ENCODE peak calls at places on chromosome 19, in four cellular contexts. One of them, this sample, is unnamed.

GRCh38 chr19:15331419-15332310 is 674 bp downstream of the BRD4 start:
- DNase-seq in GM12878: no peak
- DNase-seq in K562: peak; percentile 85
- DNase-seq in HepG2: no peak
- DNase-seq in this sample: peak; percentile 48

GRCh38 chr19:23070353-23070781 is 46.5 kb upstream of the ZNF730 start:
- DNase-seq in GM12878: no peak
- DNase-seq in K562: peak; percentile 27
- DNase-seq in HepG2: no peak
- DNase-seq in this sample: peak; percentile 61

GRCh38 chr19:21109116-21109515 is 27.1 kb downstream of the ZNF714 start:
- DNase-seq in GM12878: no peak
- DNase-seq in K562: no peak
- DNase-seq in HepG2: no peak
- DNase-seq in this sample: no peak

GRCh38 chr19:5973376-5973775 is 4.6 kb downstream of the RANBP3 start:
- DNase-seq in GM12878: no peak
- DNase-seq in K562: no peak
- DNase-seq in HepG2: no peak
- DNase-seq in this sample: no peak

GRCh38 chr19:47723573-47723923 is 10.3 kb downstream of the EHD2 start:
- DNase-seq in GM12878: no peak
- DNase-seq in K562: no peak
- DNase-seq in HepG2: peak; percentile 63
- DNase-seq in this sample: no peak

GRCh38 chr19:42403586-42403985 is 13.5 kb upstream of the CNFN start:
- DNase-seq in GM12878: no peak
- DNase-seq in K562: no peak
- DNase-seq in HepG2: no peak
- DNase-seq in this sample: no peak

GRCh38 chr19:37007587-37008220 is 70.5 kb upstream of the ZNF420 start:
- DNase-seq in GM12878: no peak
- DNase-seq in K562: peak; percentile 53
- DNase-seq in HepG2: no peak
- DNase-seq in this sample: no peak

GRCh38 chr19:8333771-8334457 is 9.1 kb downstream of the KANK3 start:
- DNase-seq in GM12878: no peak
- DNase-seq in K562: peak; percentile 4
- DNase-seq in HepG2: no peak
- DNase-seq in this sample: peak; percentile 57

GRCh38 chr19:56105090-56105701 is 15.9 kb downstream of the ZNF787 start:
- DNase-seq in GM12878: no peak
- DNase-seq in K562: no peak
- DNase-seq in HepG2: peak; percentile 78
- DNase-seq in this sample: peak; percentile 87

GRCh38 chr19:52336976-52337375 is 933 bp downstream of the ZNF610 start:
- DNase-seq in GM12878: no peak
- DNase-seq in K562: no peak
- DNase-seq in HepG2: no peak
- DNase-seq in this sample: no peak

GRCh38 chr19:1590641-1591397 is 1.8 kb downstream of the MBD3 start:
- DNase-seq in GM12878: no peak
- DNase-seq in K562: no peak
- DNase-seq in HepG2: peak; percentile 49
- DNase-seq in this sample: peak; percentile 43

GRCh38 chr19:48363500-48363809 is 285 bp downstream of the TMEM143 start:
- DNase-seq in GM12878: no peak
- DNase-seq in K562: no peak
- DNase-seq in HepG2: no peak
- DNase-seq in this sample: no peak

GRCh38 chr19:41323430-41324125 is 13.6 kb downstream of the CCDC97 start:
- DNase-seq in GM12878: no peak
- DNase-seq in K562: peak; percentile 84
- DNase-seq in HepG2: peak; percentile 87
- DNase-seq in this sample: no peak

GRCh38 chr19:16417660-16418596 is 53.8 kb downstream of the EPS15L1 start:
- DNase-seq in GM12878: no peak
- DNase-seq in K562: peak; percentile 87
- DNase-seq in HepG2: peak; percentile 30
- DNase-seq in this sample: peak; percentile 85

GRCh38 chr19:52637718-52638585 is at the start of gene ZNF83:
- DNase-seq in GM12878: peak; percentile 65
- DNase-seq in K562: peak; percentile 98
- DNase-seq in HepG2: peak; percentile 76
- DNase-seq in this sample: peak; percentile 100

GRCh38 chr19:29323046-29323971 is 110.4 kb upstream of the UQCRFS1 start:
- DNase-seq in GM12878: no peak
- DNase-seq in K562: no peak
- DNase-seq in HepG2: no peak
- DNase-seq in this sample: no peak

GRCh38 chr19:23774156-23774971 is 15.7 kb upstream of the ZNF681 start:
- DNase-seq in GM12878: no peak
- DNase-seq in K562: no peak
- DNase-seq in HepG2: no peak
- DNase-seq in this sample: no peak

GRCh38 chr19:16168465-16169081 is 4.8 kb downstream of the CIB3 start:
- DNase-seq in GM12878: no peak
- DNase-seq in K562: peak; percentile 51
- DNase-seq in HepG2: no peak
- DNase-seq in this sample: no peak

GRCh38 chr19:4867534-4868285 is at the start of gene PLIN3:
- DNase-seq in GM12878: peak; percentile 65
- DNase-seq in K562: peak; percentile 100
- DNase-seq in HepG2: peak; percentile 89
- DNase-seq in this sample: peak; percentile 96
- TF ChIP-seq CTCF in GM12878: no peak
- TF ChIP-seq CTCF in K562: no peak
- TF ChIP-seq CTCF in HepG2: no peak
- TF ChIP-seq CTCF in this sample: no peak

GRCh38 chr19:18112989-18113478 is 15.5 kb downstream of the MAST3 start:
- DNase-seq in GM12878: no peak
- DNase-seq in K562: peak; percentile 75
- DNase-seq in HepG2: peak; percentile 71
- DNase-seq in this sample: peak; percentile 95

GRCh38 chr19:18117364-18117691 is 19.8 kb downstream of the MAST3 start:
- DNase-seq in GM12878: no peak
- DNase-seq in K562: no peak
- DNase-seq in HepG2: no peak
- DNase-seq in this sample: no peak

GRCh38 chr19:18117692-18118378 is 20.3 kb downstream of the MAST3 start:
- DNase-seq in GM12878: no peak
- DNase-seq in K562: peak; percentile 98
- DNase-seq in HepG2: peak; percentile 71
- DNase-seq in this sample: peak; percentile 96

GRCh38 chr19:18113827-18114226 is 16.2 kb downstream of the MAST3 start:
- DNase-seq in GM12878: no peak
- DNase-seq in K562: no peak
- DNase-seq in HepG2: no peak
- DNase-seq in this sample: no peak

GRCh38 chr19:18114483-18114882 is 16.9 kb downstream of the MAST3 start:
- DNase-seq in GM12878: no peak
- DNase-seq in K562: no peak
- DNase-seq in HepG2: no peak
- DNase-seq in this sample: no peak
- TF ChIP-seq USF2 in GM12878: no peak
- TF ChIP-seq USF2 in K562: no peak
- TF ChIP-seq USF2 in HepG2: no peak
- TF ChIP-seq USF2 in this sample: no peak

GRCh38 chr19:38263696-38264485 is 482 bp upstream of the SPINT2 start:
- DNase-seq in GM12878: no peak
- DNase-seq in K562: peak; percentile 52
- DNase-seq in HepG2: peak; percentile 35
- DNase-seq in this sample: peak; percentile 97

GRCh38 chr19:38266070-38266469 is 1.7 kb downstream of the SPINT2 start:
- DNase-seq in GM12878: no peak
- DNase-seq in K562: no peak
- DNase-seq in HepG2: no peak
- DNase-seq in this sample: no peak

GRCh38 chr19:38266981-38267597 is 2.7 kb downstream of the SPINT2 start:
- DNase-seq in GM12878: no peak
- DNase-seq in K562: peak; percentile 56
- DNase-seq in HepG2: peak; percentile 39
- DNase-seq in this sample: no peak

GRCh38 chr19:38264486-38265212 is at the start of gene SPINT2:
- DNase-seq in GM12878: no peak
- DNase-seq in K562: no peak
- DNase-seq in HepG2: no peak
- DNase-seq in this sample: peak; percentile 93

DNA sequence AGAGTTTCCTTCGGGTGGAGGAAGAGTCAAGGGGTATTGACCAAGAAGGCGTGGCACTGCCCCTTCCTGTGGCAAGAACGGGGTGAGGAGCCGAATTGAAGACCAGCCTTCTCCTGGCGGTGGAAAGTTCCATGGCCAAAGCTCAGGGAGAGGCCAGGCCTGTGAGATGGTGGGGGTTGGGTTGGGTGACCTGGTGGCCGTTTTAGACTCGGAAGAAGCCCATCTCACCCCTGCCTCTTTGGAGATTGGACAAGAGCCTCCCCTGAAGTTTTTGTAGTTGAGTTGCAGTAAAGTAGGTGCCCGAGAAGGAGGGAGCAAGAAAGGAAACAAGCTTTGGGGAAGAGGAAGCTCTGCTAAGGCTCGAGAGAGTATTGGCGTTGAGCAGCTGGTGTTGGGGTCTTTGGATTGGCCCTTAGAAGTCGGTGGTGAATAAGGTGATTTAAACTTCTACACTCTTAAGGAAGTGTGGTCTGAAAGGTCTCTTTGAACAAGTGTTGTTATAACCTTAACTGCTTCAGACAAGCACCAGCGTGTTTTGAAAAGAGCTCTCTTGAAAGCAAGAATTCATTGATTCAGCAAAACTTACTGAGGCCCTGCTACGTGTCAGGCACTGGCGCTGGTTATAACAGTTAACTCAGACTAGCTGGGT is 964 bp downstream of the SPINT2 start:
- DNase-seq in GM12878: no peak
- DNase-seq in K562: no peak
- DNase-seq in HepG2: no peak
- DNase-seq in this sample: no peak
- TF ChIP-seq TCF7 in GM12878: no peak
- TF ChIP-seq TCF7 in K562: no peak
- TF ChIP-seq TCF7 in HepG2: no peak
- TF ChIP-seq TCF7 in this sample: no peak

GRCh38 chr19:45147835-45148676 is 12.7 kb downstream of the NKPD1 start:
- DNase-seq in GM12878: no peak
- DNase-seq in K562: no peak
- DNase-seq in HepG2: no peak
- DNase-seq in this sample: peak; percentile 69
- TF ChIP-seq CTCF in GM12878: no peak
- TF ChIP-seq CTCF in K562: peak; percentile 17
- TF ChIP-seq CTCF in HepG2: peak; percentile 50
- TF ChIP-seq CTCF in this sample: no peak

DNA sequence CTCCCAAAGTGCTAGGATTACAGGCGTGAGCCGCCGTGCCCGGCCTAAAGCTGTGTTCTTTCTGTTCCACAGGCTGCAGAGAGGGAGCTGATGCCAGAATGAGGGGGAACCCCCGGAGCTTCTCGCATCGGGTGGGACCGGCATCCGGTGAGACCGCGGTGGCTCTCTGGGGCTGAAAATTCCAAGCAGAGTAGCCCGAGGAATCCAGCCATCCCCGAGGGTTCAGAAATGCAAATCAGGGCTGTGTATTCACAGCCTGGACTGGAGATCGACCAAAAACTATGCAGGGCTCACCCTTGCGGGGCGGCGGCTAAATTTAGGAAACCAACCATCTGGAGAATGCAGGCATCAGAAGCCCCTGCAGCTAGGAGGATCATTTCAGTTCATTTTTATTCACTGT is 99.2 kb downstream of the GNG7 start:
- DNase-seq in GM12878: no peak
- DNase-seq in K562: no peak
- DNase-seq in HepG2: no peak
- DNase-seq in this sample: peak; percentile 57
- TF ChIP-seq USF2 in GM12878: no peak
- TF ChIP-seq USF2 in K562: no peak
- TF ChIP-seq USF2 in HepG2: no peak
- TF ChIP-seq USF2 in this sample: no peak

GRCh38 chr19:12722566-12723382 is 958 bp downstream of the TNPO2 start:
- DNase-seq in GM12878: peak; percentile 81
- DNase-seq in K562: peak; percentile 90
- DNase-seq in HepG2: peak; percentile 99
- DNase-seq in this sample: peak; percentile 96

GRCh38 chr19:12723383-12723642 is 419 bp downstream of the TNPO2 start:
- DNase-seq in GM12878: no peak
- DNase-seq in K562: no peak
- DNase-seq in HepG2: no peak
- DNase-seq in this sample: no peak

GRCh38 chr19:12720851-12721655 is 2.7 kb downstream of the TNPO2 start:
- DNase-seq in GM12878: no peak
- DNase-seq in K562: peak; percentile 56
- DNase-seq in HepG2: no peak
- DNase-seq in this sample: peak; percentile 26

GRCh38 chr19:12720296-12720695 is 3.4 kb downstream of the TNPO2 start:
- DNase-seq in GM12878: no peak
- DNase-seq in K562: no peak
- DNase-seq in HepG2: no peak
- DNase-seq in this sample: no peak

DNA sequence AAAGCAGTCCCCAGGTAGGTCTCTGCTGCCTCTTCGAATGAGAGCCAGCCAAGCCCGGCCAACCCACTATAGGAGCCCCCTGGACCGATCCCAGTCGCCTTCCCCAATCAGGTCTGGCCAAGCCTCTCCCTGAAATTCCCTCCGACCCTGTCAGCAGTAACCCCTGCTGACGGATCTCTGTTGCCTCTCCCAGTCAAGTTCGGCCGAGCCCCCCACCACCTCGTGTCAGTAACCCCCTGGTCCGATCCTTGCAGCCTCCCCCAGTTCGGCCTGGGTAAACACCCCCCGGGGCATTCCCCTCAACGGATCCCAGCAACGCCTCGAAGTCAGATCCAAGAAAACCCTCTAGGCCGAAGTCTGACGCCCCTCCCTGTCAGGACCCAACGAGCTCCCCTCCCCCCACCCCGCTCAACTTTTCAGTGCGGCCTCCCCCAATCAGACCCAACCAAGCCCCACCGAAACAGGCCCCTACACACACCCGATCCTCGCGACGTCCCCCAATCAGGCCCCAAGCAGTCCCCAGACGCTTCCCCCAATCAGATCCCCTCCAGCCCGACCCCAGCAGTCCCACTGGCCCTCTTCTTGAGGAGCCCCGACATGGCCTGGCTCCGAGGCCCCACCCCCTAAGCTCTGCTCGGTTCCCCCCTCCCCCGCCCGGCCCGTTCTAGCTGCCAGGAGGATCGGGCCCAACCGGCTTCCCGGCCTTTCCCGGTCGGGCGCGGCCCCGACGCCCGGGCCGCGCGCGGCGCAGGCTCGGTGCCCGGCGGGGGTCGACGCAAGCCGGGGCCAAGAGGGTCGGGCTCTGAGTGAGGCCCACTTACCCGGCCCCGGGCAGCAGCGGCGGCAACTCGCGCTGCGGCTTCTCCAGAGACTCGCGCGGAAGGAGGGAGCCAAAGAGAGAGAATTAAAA is 1.8 kb downstream of the TNPO2 start:
- DNase-seq in GM12878: no peak
- DNase-seq in K562: peak; percentile 89
- DNase-seq in HepG2: peak; percentile 52
- DNase-seq in this sample: peak; percentile 79
- TF ChIP-seq TCF7 in GM12878: no peak
- TF ChIP-seq TCF7 in K562: no peak
- TF ChIP-seq TCF7 in HepG2: no peak
- TF ChIP-seq TCF7 in this sample: no peak